ENCODE peak calls at places on chromosome 17, in four cellular contexts. B, E, I and U are unnamed samples.
A peak's percentile ranks its signal among the peaks of the same experiment; 100 is the strongest.

GRCh38 chr17:7552621-7553051 is 3.8 kb downstream of the TNFSF12 start:
- DNase-seq in B (no peak), E (no peak), I (no peak), U (no peak)

GRCh38 chr17:75087558-75088453 is at the start of gene SLC16A5:
- DNase-seq in I (peak; percentile 90), E (peak; percentile 62), B (peak; percentile 91), U (peak; percentile 87)

GRCh38 chr17:45389354-45389753 is 43.3 kb downstream of the ARHGAP27 start:
- DNase-seq in B (no peak), I (no peak), E (no peak), U (no peak)

GRCh38 chr17:55420776-55421178 is 858 bp downstream of the MMD start:
- DNase-seq in E (peak; percentile 47), B (no peak), I (no peak), U (no peak)

GRCh38 chr17:6496116-6496481 is 51.8 kb downstream of the PIMREG start:
- DNase-seq in E (peak; percentile 51), B (no peak), I (peak; percentile 84), U (no peak)

GRCh38 chr17:6374761-6375312 is 60.1 kb downstream of the AIPL1 start:
- DNase-seq in E (no peak), B (no peak), I (no peak), U (no peak)

GRCh38 chr17:67555855-67556254 is 161.9 kb upstream of the NOL11 start:
- DNase-seq in B (no peak), I (no peak), E (no peak), U (no peak)

GRCh38 chr17:10751569-10751968 is 21.7 kb upstream of the TMEM220 start:
- DNase-seq in I (no peak), B (peak; percentile 45), E (no peak), U (no peak)

GRCh38 chr17:35218901-35219300 is 24.0 kb upstream of the SLFN5 start:
- DNase-seq in I (no peak), E (no peak), B (no peak), U (no peak)

GRCh38 chr17:10750210-10750609 is 20.4 kb upstream of the TMEM220 start:
- DNase-seq in B (no peak), E (no peak), I (no peak), U (no peak)

GRCh38 chr17:329794-330420 is 22.7 kb downstream of the RPH3AL start:
- DNase-seq in I (no peak), B (no peak), E (no peak), U (no peak)

GRCh38 chr17:40063034-40063765 is 435 bp downstream of the THRA start:
- DNase-seq in I (no peak), E (peak; percentile 69), B (peak; percentile 41), U (peak; percentile 56)

GRCh38 chr17:9811537-9811936 is 10.3 kb downstream of the GSG1L2 start:
- DNase-seq in B (no peak), E (no peak), I (no peak), U (no peak)

GRCh38 chr17:41326173-41327145 is 10.9 kb upstream of the KRTAP17-1 start:
- DNase-seq in E (no peak), B (no peak), I (no peak), U (no peak)

GRCh38 chr17:57490890-57491289 is 234.6 kb downstream of the MSI2 start:
- DNase-seq in B (no peak), E (no peak), I (no peak), U (no peak)

GRCh38 chr17:10114931-10115535 is 83.4 kb downstream of the GAS7 start:
- DNase-seq in I (no peak), E (no peak), B (no peak), U (no peak)

GRCh38 chr17:40348562-40349476 is 15.7 kb downstream of the GJD3 start:
- DNase-seq in E (no peak), B (no peak), I (no peak), U (no peak)

GRCh38 chr17:7674934-7675333 is 12.4 kb downstream of the TP53 start:
- DNase-seq in E (no peak), B (no peak), I (no peak), U (no peak)

GRCh38 chr17:76993636-76994035 is 125.4 kb downstream of the MGAT5B start:
- DNase-seq in B (no peak), E (no peak), I (no peak), U (no peak)

GRCh38 chr17:79042421-79043190 is 18.6 kb downstream of the C1QTNF1 start:
- DNase-seq in E (peak; percentile 68), B (peak; percentile 49), I (peak; percentile 58), U (peak; percentile 85)

GRCh38 chr17:19716108-19717030 is at the start of gene SLC47A2:
- DNase-seq in I (no peak), E (no peak), B (no peak), U (no peak)

GRCh38 chr17:624341-624860 is 90.2 kb downstream of the VPS53 start:
- DNase-seq in I (no peak), E (no peak), B (no peak), U (no peak)

GRCh38 chr17:5422505-5422904 is 2.5 kb downstream of the RPAIN start:
- DNase-seq in E (no peak), B (peak; percentile 9), I (no peak), U (no peak)

GRCh38 chr17:74351552-74352210 is 10.0 kb downstream of the BTBD17 start:
- DNase-seq in E (peak; percentile 40), B (no peak), I (no peak), U (no peak)

GRCh38 chr17:33142703-33143299 is 150.3 kb downstream of the ASIC2 start:
- DNase-seq in I (peak; percentile 31), E (no peak), B (no peak), U (peak; percentile 20)

GRCh38 chr17:51000835-51001638 is 119.6 kb downstream of the SPAG9 start:
- DNase-seq in E (no peak), B (peak; percentile 71), I (peak; percentile 13), U (peak; percentile 36)

GRCh38 chr17:38455288-38455915 is 27.1 kb downstream of the ARHGAP23 start:
- DNase-seq in I (no peak), B (no peak), E (no peak), U (no peak)

GRCh38 chr17:77696151-77696719 is 262.3 kb upstream of the TNRC6C start:
- DNase-seq in B (no peak), I (no peak), E (peak; percentile 41), U (no peak)

GRCh38 chr17:38879878-38880727 is 10.2 kb downstream of the LASP1 start:
- DNase-seq in B (no peak), E (no peak), I (peak; percentile 82), U (no peak)

GRCh38 chr17:28974451-28974850 is 23.1 kb upstream of the PHF12 start:
- DNase-seq in B (no peak), I (no peak), E (no peak), U (no peak)

GRCh38 chr17:13171790-13172189 is 154.0 kb upstream of the ELAC2 start:
- DNase-seq in B (no peak), I (no peak), E (no peak), U (no peak)

GRCh38 chr17:36118477-36119353 is 15.1 kb downstream of the CCL4 start:
- DNase-seq in B (no peak), E (no peak), I (no peak), U (no peak)

GRCh38 chr17:47117386-47117785 is 71.7 kb downstream of the CDC27 start:
- DNase-seq in I (no peak), E (no peak), B (no peak), U (no peak)

GRCh38 chr17:50596191-50597037 is 35.9 kb downstream of the CACNA1G start:
- DNase-seq in I (peak; percentile 55), E (peak; percentile 71), B (no peak), U (peak; percentile 80)

GRCh38 chr17:35433075-35433894 is 985 bp upstream of the SLFN12 start:
- DNase-seq in B (peak; percentile 81), E (no peak), I (peak; percentile 98), U (peak; percentile 72)